ENCODE peak calls at places on chromosomes 5 and 9, in ten cellular contexts. I is AG04450; Y is NCI-H345; T is CD8-positive, alpha-beta memory T cell; E is cardiac muscle cell; F is effector memory CD4-positive, alpha-beta T cell; A is NAMALWA; W is occipital lobe; Z is Right ventricle myocardium superior; X is transverse colon. N is an unnamed sample.

GRCh38 chr5:115336964-115337363 is 40.5 kb upstream of the CCDC112 start:
- DNase-seq in Z (no peak), I (no peak), T (no peak), Y (no peak), F (no peak), A (no peak), E (no peak), W (no peak), X (no peak), N (no peak)

GRCh38 chr9:108618906-108619550 is 236.8 kb downstream of the ACTL7B start:
- DNase-seq in Z (no peak), A (no peak), X (no peak), Y (no peak), W (no peak), E (no peak), I (no peak), F (no peak), T (no peak), N (no peak)

GRCh38 chr5:37847978-37848425 is 8.2 kb upstream of the GDNF start:
- DNase-seq in W (no peak), Y (peak), E (no peak), F (no peak), Z (no peak), T (no peak), I (peak), A (no peak), X (no peak), N (no peak)

GRCh38 chr5:112264666-112265065 is 154.4 kb downstream of the EPB41L4A start:
- DNase-seq in I (no peak), Y (no peak), Z (no peak), F (no peak), W (no peak), T (no peak), A (no peak), E (no peak), X (no peak), N (no peak)

GRCh38 chr5:1793301-1793740 is 6.3 kb downstream of the MRPL36 start:
- DNase-seq in F (no peak), A (no peak), X (no peak), Y (no peak), E (no peak), W (no peak), I (no peak), Z (peak), T (no peak), N (peak)

GRCh38 chr9:104927912-104928740 is at the start of gene ABCA1:
- DNase-seq in Z (peak), I (peak), W (peak), Y (no peak), E (peak), F (peak), A (peak), X (peak), T (peak), N (peak)

GRCh38 chr5:151648988-151649387 is 37.7 kb downstream of the SPARC start:
- DNase-seq in I (no peak), X (no peak), Y (no peak), A (no peak), T (no peak), W (no peak), F (no peak), E (no peak), Z (no peak), N (no peak)

GRCh38 chr5:90843443-90843842 is 284.8 kb downstream of the ADGRV1 start:
- DNase-seq in E (no peak), A (no peak), Y (no peak), X (no peak), F (no peak), I (no peak), Z (no peak), T (no peak), W (no peak), N (no peak)

GRCh38 chr9:84343111-84343521 is 2.6 kb upstream of the SLC28A3 start:
- DNase-seq in E (peak), A (no peak), X (no peak), F (no peak), T (no peak), I (no peak), Y (no peak), Z (no peak), W (no peak), N (no peak)

GRCh38 chr5:163585206-163585605 is 79.8 kb downstream of the MAT2B start:
- DNase-seq in A (no peak), F (no peak), T (no peak), Z (no peak), I (peak), Y (no peak), W (no peak), E (no peak), X (no peak), N (no peak)

N was measured in activated T-helper 9 cell treated with anti-CD3 and anti-CD28 coated beads, Interleukin-2, amount 50 U/mL, for 16 hours.